ENCODE peak calls at places on chromosomes 7 and 10, in six cellular contexts. W, B, O, L, I and C are unnamed samples.

GRCh38 chr7:73528204-73528603 is 6.1 kb upstream of the BAZ1B start:
- DNase-seq in W (no peak), B (no peak), L (no peak), O (no peak), I (no peak), C (no peak)

GRCh38 chr7:102284891-102285540 is 1.7 kb upstream of the SH2B2 start:
- DNase-seq in I (peak), L (no peak), W (no peak), O (peak), B (no peak), C (no peak)

GRCh38 chr10:6958723-6959122 is 378.6 kb upstream of the PRKCQ start:
- DNase-seq in B (no peak), W (no peak), L (no peak), I (no peak), O (no peak), C (peak)

GRCh38 chr10:80684217-80684616 is 146.5 kb downstream of the SH2D4B start:
- DNase-seq in O (no peak), L (peak), B (no peak), I (no peak), W (peak), C (no peak)

GRCh38 chr7:24024689-24025088 is 259.3 kb upstream of the NPY start:
- DNase-seq in L (no peak), O (no peak), W (no peak), I (no peak), B (no peak), C (no peak)

GRCh38 chr10:26408858-26409494 is 29.2 kb upstream of the APBB1IP start:
- DNase-seq in O (no peak), W (no peak), L (no peak), B (no peak), I (no peak), C (no peak)

GRCh38 chr7:135971366-135971725 is 5.8 kb downstream of the MTPN start:
- DNase-seq in I (no peak), O (no peak), B (no peak), L (no peak), W (no peak), C (no peak)

GRCh38 chr7:105339404-105340316 is 49.1 kb downstream of the SRPK2 start:
- DNase-seq in O (no peak), B (no peak), I (no peak), W (no peak), L (no peak), C (no peak)

GRCh38 chr10:124588736-124589451 is 127.3 kb downstream of the LHPP start:
- DNase-seq in W (peak), B (no peak), O (peak), L (peak), I (peak), C (no peak)

GRCh38 chr7:74039337-74039736 is 11.4 kb downstream of the ELN start:
- DNase-seq in I (no peak), O (no peak), B (no peak), L (no peak), W (no peak), C (no peak)

GRCh38 chr7:151900591-151901312 is 23.8 kb upstream of the PRKAG2 start:
- DNase-seq in I (no peak), B (no peak), W (no peak), L (no peak), O (no peak), C (no peak)

GRCh38 chr10:87659571-87660483 is at the start of gene PAPSS2:
- DNase-seq in L (peak), O (peak), B (no peak), W (peak), I (peak), C (no peak)

GRCh38 chr10:17453035-17453376 is 1.4 kb downstream of the ST8SIA6 start:
- DNase-seq in O (no peak), L (no peak), B (no peak), W (no peak), I (no peak), C (no peak)

GRCh38 chr7:99094369-99094768 is 49.5 kb downstream of the SMURF1 start:
- DNase-seq in B (no peak), W (no peak), I (no peak), L (no peak), O (no peak), C (no peak)

GRCh38 chr10:43043342-43043772 is 33.5 kb upstream of the RET start:
- DNase-seq in B (no peak), W (no peak), I (no peak), O (no peak), L (no peak), C (no peak)

GRCh38 chr10:3757638-3758490 is 27.1 kb downstream of the KLF6 start:
- DNase-seq in B (peak), W (peak), I (no peak), L (no peak), O (peak), C (peak)

GRCh38 chr7:34025579-34025978 is 120.2 kb downstream of the BMPER start:
- DNase-seq in I (no peak), L (peak), W (no peak), O (no peak), B (no peak), C (no peak)

GRCh38 chr10:132939957-132940790 is 2.2 kb downstream of the CFAP46 start:
- DNase-seq in W (no peak), O (peak), L (peak), B (no peak), I (no peak), C (no peak)

GRCh38 chr10:49311562-49312236 is 12.7 kb downstream of the C10orf71 start:
- DNase-seq in B (no peak), W (no peak), O (peak), L (no peak), I (no peak), C (no peak)

GRCh38 chr7:24475573-24475972 is 97.7 kb upstream of the PALS2 start:
- DNase-seq in B (no peak), L (no peak), W (no peak), O (no peak), I (no peak), C (no peak)

GRCh38 chr10:32111585-32111984 is 55.4 kb upstream of the KIF5B start:
- DNase-seq in I (no peak), L (no peak), O (no peak), B (no peak), W (no peak), C (no peak)

GRCh38 chr10:110423650-110424049 is 74.1 kb upstream of the DUSP5 start:
- DNase-seq in B (no peak), O (no peak), L (no peak), I (peak), W (no peak), C (no peak)

GRCh38 chr10:18222870-18223269 is 82.6 kb downstream of the CACNB2 start:
- DNase-seq in L (no peak), B (no peak), O (no peak), I (no peak), W (no peak), C (no peak)

GRCh38 chr7:46168671-46169383 is 247.8 kb upstream of the IGFBP3 start:
- DNase-seq in W (peak), I (no peak), L (no peak), B (no peak), O (no peak), C (no peak)

GRCh38 chr7:76259124-76260086 is 43.1 kb upstream of the HSPB1 start:
- DNase-seq in B (no peak), I (no peak), O (no peak), L (peak), W (no peak), C (no peak)

GRCh38 chr7:34622182-34622581 is 35.8 kb upstream of the NPSR1 start:
- DNase-seq in B (no peak), W (no peak), O (no peak), I (no peak), L (no peak), C (no peak)

GRCh38 chr7:43431020-43431595 is 151.8 kb upstream of the STK17A start:
- DNase-seq in L (peak), W (peak), B (no peak), O (no peak), I (no peak), C (no peak)